ENCODE peak calls at places on chromosomes 5 and 9, in seven cellular contexts. One of them, this sample, is unnamed.

GRCh38 chr5:84478603-84479002 is 93.9 kb upstream of the EDIL3 start:
- DNase-seq in SK-N-SH: no peak
- DNase-seq in naive thymus-derived CD4-positive, alpha-beta T cell: no peak
- DNase-seq in activated T-helper 2 cell treated with anti-CD3 and anti-CD28 coated beads, Interferon-gamma antibody, Interleukin-2, Interleukin-4, amounts not matched to agents 10 μg/mL and 5 μg/mL and 100 μg/mL, durations not matched to agents 14 hours and 24 hours and 36 hours: no peak
- DNase-seq in activated effector memory CD4-positive, alpha-beta T cell treated with anti-CD3 and anti-CD28 coated beads, Interleukin-2, amount 50 U/mL, for 16 hours: no peak
- DNase-seq in cardiac fibroblast: peak; percentile 1
- DNase-seq in naive B cell: no peak
- DNase-seq in this sample: no peak

GRCh38 chr9:101478906-101479305 is 43.3 kb upstream of the ALDOB start:
- DNase-seq in SK-N-SH: no peak
- DNase-seq in cardiac fibroblast: no peak
- DNase-seq in activated effector memory CD4-positive, alpha-beta T cell treated with anti-CD3 and anti-CD28 coated beads, Interleukin-2, amount 50 U/mL, for 16 hours: no peak
- DNase-seq in activated T-helper 2 cell treated with anti-CD3 and anti-CD28 coated beads, Interferon-gamma antibody, Interleukin-2, Interleukin-4, amounts not matched to agents 10 μg/mL and 5 μg/mL and 100 μg/mL, durations not matched to agents 14 hours and 24 hours and 36 hours: no peak
- DNase-seq in naive thymus-derived CD4-positive, alpha-beta T cell: no peak
- DNase-seq in naive B cell: no peak
- DNase-seq in this sample: no peak

GRCh38 chr9:94586814-94587213 is 6.8 kb downstream of the FBP2 start:
- DNase-seq in cardiac fibroblast: peak; percentile 45
- DNase-seq in naive B cell: no peak
- DNase-seq in activated effector memory CD4-positive, alpha-beta T cell treated with anti-CD3 and anti-CD28 coated beads, Interleukin-2, amount 50 U/mL, for 16 hours: no peak
- DNase-seq in activated T-helper 2 cell treated with anti-CD3 and anti-CD28 coated beads, Interferon-gamma antibody, Interleukin-2, Interleukin-4, amounts not matched to agents 10 μg/mL and 5 μg/mL and 100 μg/mL, durations not matched to agents 14 hours and 24 hours and 36 hours: no peak
- DNase-seq in naive thymus-derived CD4-positive, alpha-beta T cell: no peak
- DNase-seq in SK-N-SH: no peak
- DNase-seq in this sample: no peak

GRCh38 chr5:114362977-114363721 is 1.3 kb downstream of the KCNN2 start:
- DNase-seq in naive thymus-derived CD4-positive, alpha-beta T cell: no peak
- DNase-seq in cardiac fibroblast: no peak
- DNase-seq in activated T-helper 2 cell treated with anti-CD3 and anti-CD28 coated beads, Interferon-gamma antibody, Interleukin-2, Interleukin-4, amounts not matched to agents 10 μg/mL and 5 μg/mL and 100 μg/mL, durations not matched to agents 14 hours and 24 hours and 36 hours: no peak
- DNase-seq in naive B cell: no peak
- DNase-seq in activated effector memory CD4-positive, alpha-beta T cell treated with anti-CD3 and anti-CD28 coated beads, Interleukin-2, amount 50 U/mL, for 16 hours: no peak
- DNase-seq in SK-N-SH: peak; percentile 17
- DNase-seq in this sample: no peak

GRCh38 chr5:177094224-177095087 is 7.7 kb downstream of the FGFR4 start:
- DNase-seq in naive thymus-derived CD4-positive, alpha-beta T cell: no peak
- DNase-seq in SK-N-SH: peak; percentile 66
- DNase-seq in activated T-helper 2 cell treated with anti-CD3 and anti-CD28 coated beads, Interferon-gamma antibody, Interleukin-2, Interleukin-4, amounts not matched to agents 10 μg/mL and 5 μg/mL and 100 μg/mL, durations not matched to agents 14 hours and 24 hours and 36 hours: no peak
- DNase-seq in activated effector memory CD4-positive, alpha-beta T cell treated with anti-CD3 and anti-CD28 coated beads, Interleukin-2, amount 50 U/mL, for 16 hours: no peak
- DNase-seq in cardiac fibroblast: peak; percentile 94
- DNase-seq in naive B cell: no peak
- DNase-seq in this sample: no peak

GRCh38 chr9:115202960-115203751 is 85.2 kb upstream of the TNC start:
- DNase-seq in activated T-helper 2 cell treated with anti-CD3 and anti-CD28 coated beads, Interferon-gamma antibody, Interleukin-2, Interleukin-4, amounts not matched to agents 10 μg/mL and 5 μg/mL and 100 μg/mL, durations not matched to agents 14 hours and 24 hours and 36 hours: no peak
- DNase-seq in naive B cell: no peak
- DNase-seq in naive thymus-derived CD4-positive, alpha-beta T cell: no peak
- DNase-seq in activated effector memory CD4-positive, alpha-beta T cell treated with anti-CD3 and anti-CD28 coated beads, Interleukin-2, amount 50 U/mL, for 16 hours: no peak
- DNase-seq in SK-N-SH: peak; percentile 41
- DNase-seq in cardiac fibroblast: no peak
- DNase-seq in this sample: no peak

GRCh38 chr5:78659714-78660113 is 11.1 kb upstream of the LHFPL2 start:
- DNase-seq in SK-N-SH: no peak
- DNase-seq in cardiac fibroblast: peak; percentile 83
- DNase-seq in naive B cell: no peak
- DNase-seq in activated effector memory CD4-positive, alpha-beta T cell treated with anti-CD3 and anti-CD28 coated beads, Interleukin-2, amount 50 U/mL, for 16 hours: no peak
- DNase-seq in naive thymus-derived CD4-positive, alpha-beta T cell: no peak
- DNase-seq in activated T-helper 2 cell treated with anti-CD3 and anti-CD28 coated beads, Interferon-gamma antibody, Interleukin-2, Interleukin-4, amounts not matched to agents 10 μg/mL and 5 μg/mL and 100 μg/mL, durations not matched to agents 14 hours and 24 hours and 36 hours: no peak
- DNase-seq in this sample: no peak

GRCh38 chr9:108512426-108513173 is 343.2 kb downstream of the ACTL7B start:
- DNase-seq in naive thymus-derived CD4-positive, alpha-beta T cell: no peak
- DNase-seq in cardiac fibroblast: no peak
- DNase-seq in activated T-helper 2 cell treated with anti-CD3 and anti-CD28 coated beads, Interferon-gamma antibody, Interleukin-2, Interleukin-4, amounts not matched to agents 10 μg/mL and 5 μg/mL and 100 μg/mL, durations not matched to agents 14 hours and 24 hours and 36 hours: no peak
- DNase-seq in naive B cell: no peak
- DNase-seq in activated effector memory CD4-positive, alpha-beta T cell treated with anti-CD3 and anti-CD28 coated beads, Interleukin-2, amount 50 U/mL, for 16 hours: no peak
- DNase-seq in SK-N-SH: no peak
- DNase-seq in this sample: no peak

GRCh38 chr5:73754254-73754653 is 128.3 kb downstream of the ARHGEF28 start:
- DNase-seq in naive thymus-derived CD4-positive, alpha-beta T cell: no peak
- DNase-seq in activated effector memory CD4-positive, alpha-beta T cell treated with anti-CD3 and anti-CD28 coated beads, Interleukin-2, amount 50 U/mL, for 16 hours: no peak
- DNase-seq in activated T-helper 2 cell treated with anti-CD3 and anti-CD28 coated beads, Interferon-gamma antibody, Interleukin-2, Interleukin-4, amounts not matched to agents 10 μg/mL and 5 μg/mL and 100 μg/mL, durations not matched to agents 14 hours and 24 hours and 36 hours: no peak
- DNase-seq in cardiac fibroblast: no peak
- DNase-seq in naive B cell: no peak
- DNase-seq in SK-N-SH: no peak
- DNase-seq in this sample: no peak

GRCh38 chr5:95113489-95113888 is 171.4 kb downstream of the MCTP1 start:
- DNase-seq in activated T-helper 2 cell treated with anti-CD3 and anti-CD28 coated beads, Interferon-gamma antibody, Interleukin-2, Interleukin-4, amounts not matched to agents 10 μg/mL and 5 μg/mL and 100 μg/mL, durations not matched to agents 14 hours and 24 hours and 36 hours: no peak
- DNase-seq in naive thymus-derived CD4-positive, alpha-beta T cell: no peak
- DNase-seq in SK-N-SH: no peak
- DNase-seq in activated effector memory CD4-positive, alpha-beta T cell treated with anti-CD3 and anti-CD28 coated beads, Interleukin-2, amount 50 U/mL, for 16 hours: no peak
- DNase-seq in cardiac fibroblast: peak; percentile 20
- DNase-seq in naive B cell: no peak
- DNase-seq in this sample: no peak

This sample was measured in cardiac septum.